ENCODE peak calls at places on chromosome 7, in five cellular contexts. J, D, Y, N and U are unnamed samples.

GRCh38 chr7:152144557-152145245 is 119.2 kb downstream of the GALNT11 start:
- DNase-seq in J (no peak), D (no peak), Y (no peak), N (no peak), U (no peak)

GRCh38 chr7:45881759-45882464 is 6.4 kb upstream of the IGFBP1 start:
- DNase-seq in J (no peak), D (no peak), Y (no peak), N (no peak), U (no peak)

GRCh38 chr7:54907981-54908380 is 110.8 kb upstream of the EGFR start:
- DNase-seq in J (no peak), D (no peak), Y (no peak), N (no peak), U (no peak)

GRCh38 chr7:135812151-135812550 is 63.5 kb upstream of the FAM180A start:
- DNase-seq in J (no peak), D (no peak), Y (no peak), N (no peak), U (no peak)

GRCh38 chr7:4181446-4181845 is 500.6 kb upstream of the FOXK1 start:
- DNase-seq in J (no peak), D (no peak), Y (no peak), N (no peak), U (no peak)

GRCh38 chr7:157561816-157562410 is 225.1 kb downstream of the DNAJB6 start:
- DNase-seq in J (no peak), D (no peak), Y (peak), N (no peak), U (no peak)

GRCh38 chr7:129969881-129970446 is 17.2 kb upstream of the UBE2H start:
- DNase-seq in J (no peak), D (peak), Y (no peak), N (peak), U (no peak)

GRCh38 chr7:45971171-45971570 is 50.1 kb upstream of the IGFBP3 start:
- DNase-seq in J (no peak), D (no peak), Y (no peak), N (no peak), U (no peak)

GRCh38 chr7:73503229-73503628 is 18.9 kb downstream of the BAZ1B start:
- DNase-seq in J (no peak), D (no peak), Y (no peak), N (no peak), U (no peak)

GRCh38 chr7:40525764-40526163 is 391.0 kb downstream of the SUGCT start:
- DNase-seq in J (no peak), D (no peak), Y (no peak), N (no peak), U (no peak)

GRCh38 chr7:82740246-82740848 is 296.8 kb upstream of the CACNA2D1 start:
- DNase-seq in J (no peak), D (no peak), Y (no peak), N (no peak), U (no peak)

GRCh38 chr7:73436031-73436929 is 2.7 kb downstream of the FZD9 start:
- DNase-seq in J (no peak), D (no peak), Y (peak), N (no peak), U (no peak)

GRCh38 chr7:38699481-38699880 is 68.3 kb upstream of the AMPH start:
- DNase-seq in J (no peak), D (no peak), Y (no peak), N (no peak), U (no peak)

GRCh38 chr7:50815138-50815537 is 32.4 kb upstream of the GRB10 start:
- DNase-seq in J (no peak), D (no peak), Y (no peak), N (no peak), U (no peak)

GRCh38 chr7:157558516-157558874 is 221.7 kb downstream of the DNAJB6 start:
- DNase-seq in J (no peak), D (no peak), Y (no peak), N (no peak), U (no peak)

GRCh38 chr7:143884978-143885559 is 16.9 kb downstream of the TCAF1 start:
- DNase-seq in J (no peak), D (no peak), Y (peak), N (no peak), U (no peak)

GRCh38 chr7:28602282-28602681 is 190.0 kb downstream of the CREB5 start:
- DNase-seq in J (no peak), D (no peak), Y (no peak), N (no peak), U (no peak)

GRCh38 chr7:41724996-41725395 is 22.1 kb upstream of the INHBA start:
- DNase-seq in J (no peak), D (no peak), Y (no peak), N (no peak), U (no peak)

GRCh38 chr7:71132521-71133231 is 732 bp downstream of the GALNT17 start:
- DNase-seq in J (no peak), D (peak), Y (no peak), N (no peak), U (no peak)

GRCh38 chr7:131103997-131104396 is 223.7 kb upstream of the MKLN1 start:
- DNase-seq in J (no peak), D (no peak), Y (no peak), N (peak), U (no peak)

GRCh38 chr7:111364413-111364812 is 197.9 kb downstream of the IMMP2L start:
- DNase-seq in J (no peak), D (no peak), Y (no peak), N (no peak), U (no peak)

GRCh38 chr7:21939136-21939857 is 6.4 kb downstream of the CDCA7L start:
- DNase-seq in J (no peak), D (no peak), Y (no peak), N (no peak), U (no peak)

GRCh38 chr7:122430710-122431109 is 126.2 kb upstream of the FEZF1 start:
- DNase-seq in J (no peak), D (no peak), Y (no peak), N (no peak), U (no peak)

GRCh38 chr7:88291401-88292173 is 15.1 kb downstream of the STEAP4 start:
- DNase-seq in J (no peak), D (peak), Y (no peak), N (no peak), U (no peak)

GRCh38 chr7:145909956-145910611 is 206.5 kb upstream of the CNTNAP2 start:
- DNase-seq in J (no peak), D (no peak), Y (no peak), N (no peak), U (no peak)

GRCh38 chr7:152761116-152761748 is 1.7 kb downstream of the ACTR3B start:
- DNase-seq in J (no peak), D (no peak), Y (no peak), N (no peak), U (no peak)

GRCh38 chr7:146002431-146003078 is 114.0 kb upstream of the CNTNAP2 start:
- DNase-seq in J (no peak), D (no peak), Y (no peak), N (no peak), U (no peak)

GRCh38 chr7:121909721-121910359 is 36.9 kb downstream of the PTPRZ1 start:
- DNase-seq in J (no peak), D (no peak), Y (no peak), N (no peak), U (no peak)

GRCh38 chr7:114504586-114504985 is 90.0 kb downstream of the FOXP2 start:
- DNase-seq in J (no peak), D (no peak), Y (no peak), N (no peak), U (no peak)

GRCh38 chr7:64887756-64888508 is 15.1 kb upstream of the ZNF273 start:
- DNase-seq in J (peak), D (no peak), Y (no peak), N (peak), U (peak)

GRCh38 chr7:81638216-81638615 is 131.6 kb downstream of the HGF start:
- DNase-seq in J (no peak), D (no peak), Y (no peak), N (no peak), U (no peak)

GRCh38 chr7:130758429-130759056 is 24.5 kb upstream of the KLF14 start:
- DNase-seq in J (no peak), D (no peak), Y (no peak), N (no peak), U (no peak)

GRCh38 chr7:92246363-92247101 is 758 bp downstream of the ANKIB1 start:
- DNase-seq in J (no peak), D (peak), Y (peak), N (no peak), U (no peak)

GRCh38 chr7:135147899-135148721 is at the start of gene TMEM140:
- DNase-seq in J (peak), D (peak), Y (no peak), N (no peak), U (no peak)

GRCh38 chr7:96354881-96355280 is 33.0 kb upstream of the SLC25A13 start:
- DNase-seq in J (no peak), D (no peak), Y (no peak), N (no peak), U (no peak)

GRCh38 chr7:99287779-99288534 is 15.3 kb downstream of the MYH16 start:
- DNase-seq in J (no peak), D (no peak), Y (no peak), N (no peak), U (no peak)

GRCh38 chr7:116591202-116592040 is 66.6 kb downstream of the CAV1 start:
- DNase-seq in J (no peak), D (no peak), Y (no peak), N (no peak), U (no peak)

GRCh38 chr7:107879400-107880035 is 11.5 kb upstream of the DLD start:
- DNase-seq in J (no peak), D (peak), Y (no peak), N (no peak), U (no peak)

GRCh38 chr7:71787513-71787912 is 624.6 kb downstream of the CALN1 start:
- DNase-seq in J (no peak), D (no peak), Y (no peak), N (no peak), U (no peak)

GRCh38 chr7:36640682-36641081 is 83.6 kb downstream of the AOAH start:
- DNase-seq in J (no peak), D (no peak), Y (no peak), N (no peak), U (no peak)

GRCh38 chr7:36637417-36637816 is 86.9 kb downstream of the AOAH start:
- DNase-seq in J (no peak), D (no peak), Y (no peak), N (no peak), U (no peak)

GRCh38 chr7:36639826-36640225 is 84.5 kb downstream of the AOAH start:
- DNase-seq in J (no peak), D (no peak), Y (no peak), N (no peak), U (no peak)

GRCh38 chr7:36638140-36638539 is 86.2 kb downstream of the AOAH start:
- DNase-seq in J (no peak), D (no peak), Y (no peak), N (no peak), U (no peak)

GRCh38 chr7:36638586-36639265 is 85.6 kb downstream of the AOAH start:
- DNase-seq in J (no peak), D (no peak), Y (no peak), N (no peak), U (no peak)
- TF ChIP-seq CTCF in J (no peak), D (no peak), Y (no peak), N (no peak), U (no peak)

DNA sequence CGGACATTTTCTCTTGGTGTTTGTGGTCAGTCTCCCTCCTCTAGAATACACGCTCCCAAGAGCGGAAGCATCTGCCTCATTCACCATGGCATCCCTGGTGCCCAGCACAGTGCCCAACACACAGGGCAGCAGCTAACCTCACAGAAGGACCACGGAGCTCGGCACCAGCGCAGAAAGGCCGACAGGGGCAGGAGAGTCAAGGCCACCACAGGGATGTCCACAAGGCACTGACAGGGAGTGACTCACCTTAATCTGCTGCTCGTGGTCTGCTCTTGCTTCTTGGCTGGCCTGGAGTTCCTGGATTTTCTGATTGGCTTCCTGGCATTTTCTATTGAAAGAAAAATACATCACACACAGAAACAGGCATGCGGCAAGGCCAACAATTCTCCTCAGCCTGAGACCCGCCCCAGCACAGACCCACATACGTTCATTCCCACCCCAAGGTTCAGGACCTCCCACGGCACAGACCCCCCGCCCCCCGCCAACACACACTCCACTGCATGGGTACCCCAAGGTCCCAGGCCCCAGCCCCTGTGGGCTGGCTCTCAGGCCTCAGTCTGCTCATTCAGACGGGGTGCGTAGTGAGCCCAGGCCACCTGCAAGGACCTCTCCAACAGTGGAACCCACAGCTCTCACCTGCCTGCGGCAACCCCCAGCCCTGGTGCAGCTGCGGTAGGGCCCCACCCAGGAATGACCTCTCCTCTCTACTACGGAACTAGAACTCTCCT is 14.9 kb downstream of the MAD1L1 start:
- DNase-seq in J (no peak), D (no peak), Y (no peak), N (no peak), U (no peak)
- TF ChIP-seq CTCF in J (no peak), D (no peak), Y (no peak), N (no peak), U (no peak)

GRCh38 chr7:23941551-23941950 is 231.5 kb downstream of the STK31 start:
- DNase-seq in J (no peak), D (no peak), Y (no peak), N (no peak), U (no peak)

GRCh38 chr7:23938230-23938629 is 228.2 kb downstream of the STK31 start:
- DNase-seq in J (no peak), D (no peak), Y (no peak), N (no peak), U (no peak)

GRCh38 chr7:23944131-23944530 is 234.1 kb downstream of the STK31 start:
- DNase-seq in J (no peak), D (no peak), Y (no peak), N (no peak), U (no peak)

GRCh38 chr7:23942032-23942431 is 232.0 kb downstream of the STK31 start:
- DNase-seq in J (no peak), D (no peak), Y (no peak), N (no peak), U (no peak)

DNA sequence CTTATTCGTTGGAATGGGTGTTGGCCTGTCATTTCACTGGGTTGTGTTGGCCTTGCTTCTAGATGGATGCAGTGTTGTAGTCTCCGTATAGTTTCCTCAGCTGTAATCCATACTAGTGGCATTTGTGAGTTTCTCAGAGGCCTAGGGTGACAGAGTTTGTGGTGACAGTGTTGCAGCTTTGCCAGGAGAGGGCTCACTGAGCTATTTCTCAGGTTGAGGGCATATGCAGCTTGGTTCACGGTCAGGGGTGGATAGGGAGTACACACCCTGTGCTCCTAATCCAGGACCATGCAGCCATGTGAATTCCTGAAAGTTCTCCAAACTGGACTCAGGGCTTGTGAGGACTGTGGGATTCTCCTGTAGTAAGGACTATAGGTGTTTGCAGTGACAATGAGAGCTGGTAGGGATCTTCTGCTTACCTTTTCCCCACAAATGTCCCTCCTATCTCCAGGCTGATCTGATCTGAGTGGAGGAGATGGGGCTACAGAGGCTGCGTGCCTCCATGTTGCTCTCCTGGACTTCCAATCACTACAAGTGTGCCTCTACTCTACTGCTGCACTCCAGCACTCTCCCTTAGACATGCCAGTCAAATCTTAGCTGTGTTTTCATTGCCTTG is 229.0 kb downstream of the STK31 start:
- DNase-seq in J (no peak), D (peak), Y (no peak), N (no peak), U (no peak)
- TF ChIP-seq CTCF in J (no peak), D (no peak), Y (no peak), N (no peak), U (no peak)

DNA sequence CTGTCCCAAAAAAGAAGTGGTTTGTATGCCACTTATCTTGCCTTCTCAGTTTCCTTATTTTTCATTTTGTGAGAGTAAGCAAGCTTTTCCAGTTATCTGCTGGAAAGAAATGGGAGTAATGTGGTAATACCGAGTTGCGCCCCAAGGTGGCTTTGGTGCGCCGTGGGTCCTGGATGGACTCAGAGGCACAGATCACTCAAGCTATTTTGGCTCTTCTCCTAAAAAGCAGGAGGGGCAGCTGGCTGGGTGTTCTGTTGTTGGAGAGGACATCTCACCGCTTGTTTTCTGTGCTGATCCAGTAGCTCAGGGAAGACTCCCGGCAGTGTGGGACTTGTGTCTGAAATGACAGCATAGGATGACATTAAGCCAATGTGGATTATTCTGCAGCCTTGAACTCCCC is 16.4 kb downstream of the PRKRIP1 start:
- DNase-seq in J (no peak), D (peak), Y (peak), N (no peak), U (no peak)
- TF ChIP-seq CTCF in J (peak), D (no peak), Y (peak), N (peak), U (no peak)

GRCh38 chr7:13827716-13828115 is 161.8 kb downstream of the ETV1 start:
- DNase-seq in J (no peak), D (no peak), Y (no peak), N (no peak), U (no peak)
- TF ChIP-seq CTCF in J (no peak), D (no peak), Y (no peak), N (no peak), U (no peak)

GRCh38 chr7:1580422-1581030 is 10.7 kb upstream of the PSMG3 start:
- DNase-seq in J (no peak), D (no peak), Y (no peak), N (no peak), U (no peak)

GRCh38 chr7:1578513-1578912 is 8.7 kb upstream of the PSMG3 start:
- DNase-seq in J (no peak), D (no peak), Y (no peak), N (no peak), U (no peak)

GRCh38 chr7:1575809-1576208 is 6.0 kb upstream of the PSMG3 start:
- DNase-seq in J (no peak), D (no peak), Y (no peak), N (no peak), U (no peak)

GRCh38 chr7:1576521-1577253 is 6.9 kb upstream of the PSMG3 start:
- DNase-seq in J (no peak), D (no peak), Y (no peak), N (no peak), U (no peak)

DNA sequence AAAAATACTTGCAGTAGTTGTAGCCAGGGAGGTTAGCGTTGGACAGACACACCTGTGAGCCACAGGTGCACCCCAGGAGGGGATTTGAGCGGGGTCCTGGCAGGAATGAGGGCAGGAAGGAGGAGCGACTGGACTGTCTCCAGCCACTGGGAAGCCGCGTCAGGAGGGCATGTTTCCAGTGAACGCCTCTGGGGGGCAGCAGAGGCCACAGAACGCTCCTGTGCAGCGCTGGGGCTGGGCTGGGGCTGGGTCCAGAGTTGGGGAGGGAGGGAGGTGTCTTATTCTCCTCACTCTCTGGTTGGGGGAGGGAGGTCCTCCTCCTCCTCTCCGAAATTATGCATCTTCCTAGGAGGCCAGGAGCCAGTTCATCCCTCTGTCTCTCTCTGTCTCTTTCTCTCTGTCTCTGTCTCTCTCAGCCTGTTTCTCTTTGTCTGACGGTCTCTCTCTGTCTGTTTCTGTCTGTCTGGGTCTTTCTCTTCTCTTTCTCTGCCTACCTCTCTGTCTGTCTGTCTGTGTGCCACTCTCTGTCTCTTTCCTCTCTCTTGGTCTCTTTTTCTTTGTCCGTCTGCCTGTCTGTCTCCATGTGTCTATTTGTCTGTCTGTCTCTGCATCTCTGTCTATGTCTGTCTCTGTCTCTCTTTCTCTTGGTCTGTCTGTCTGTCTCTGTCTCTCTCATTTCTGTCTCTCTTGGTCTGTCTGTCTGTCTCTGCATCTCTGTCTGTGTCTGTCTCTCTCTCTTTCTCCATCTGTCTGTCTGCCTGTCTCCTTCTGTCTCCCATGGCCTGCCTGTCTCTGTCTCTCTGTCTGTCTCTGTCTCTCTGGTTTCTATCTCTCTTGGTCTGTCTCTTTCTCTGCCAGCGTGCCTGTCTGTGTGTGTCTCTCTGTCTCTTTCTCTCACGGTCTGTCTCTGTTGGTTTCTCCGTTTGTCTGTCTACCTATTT is 9.9 kb upstream of the PSMG3 start:
- DNase-seq in J (peak), D (peak), Y (peak), N (no peak), U (peak)
- TF ChIP-seq CTCF in J (peak), D (peak), Y (peak), N (peak), U (peak)